ENCODE peak calls at places on chromosome 22, in eight cellular contexts. One of them, this sample, is unnamed.

GRCh38 chr22:35873426-35873825 is 155.2 kb downstream of the RBFOX2 start:
- DNase-seq in heart left ventricle: no peak
- DNase-seq in foreskin fibroblast: no peak
- DNase-seq in endothelial cell of umbilical vein: no peak
- DNase-seq in transverse colon: no peak
- DNase-seq in epithelial cell of esophagus: no peak
- DNase-seq in astrocyte of the cerebellum: no peak
- DNase-seq in esophagus squamous epithelium: no peak
- DNase-seq in this sample: no peak

GRCh38 chr22:27309713-27310112 is 491.8 kb downstream of the MN1 start:
- DNase-seq in endothelial cell of umbilical vein: no peak
- DNase-seq in heart left ventricle: no peak
- DNase-seq in foreskin fibroblast: no peak
- DNase-seq in astrocyte of the cerebellum: no peak
- DNase-seq in epithelial cell of esophagus: no peak
- DNase-seq in transverse colon: no peak
- DNase-seq in esophagus squamous epithelium: no peak
- DNase-seq in this sample: no peak

GRCh38 chr22:37193629-37194191 is 5.7 kb upstream of the C1QTNF6 start:
- DNase-seq in heart left ventricle: peak; percentile 24
- DNase-seq in endothelial cell of umbilical vein: peak; percentile 24
- DNase-seq in epithelial cell of esophagus: no peak
- DNase-seq in transverse colon: peak; percentile 39
- DNase-seq in esophagus squamous epithelium: no peak
- DNase-seq in astrocyte of the cerebellum: no peak
- DNase-seq in foreskin fibroblast: peak; percentile 50
- DNase-seq in this sample: no peak

GRCh38 chr22:40345801-40346177 is 511 bp upstream of the ADSL start:
- DNase-seq in foreskin fibroblast: peak; percentile 69
- DNase-seq in endothelial cell of umbilical vein: no peak
- DNase-seq in transverse colon: peak; percentile 67
- DNase-seq in heart left ventricle: no peak
- DNase-seq in astrocyte of the cerebellum: no peak
- DNase-seq in esophagus squamous epithelium: no peak
- DNase-seq in epithelial cell of esophagus: peak; percentile 54
- DNase-seq in this sample: no peak

GRCh38 chr22:44045171-44045570 is 21.1 kb downstream of the PARVB start:
- DNase-seq in heart left ventricle: no peak
- DNase-seq in astrocyte of the cerebellum: no peak
- DNase-seq in esophagus squamous epithelium: no peak
- DNase-seq in foreskin fibroblast: peak; percentile 60
- DNase-seq in transverse colon: no peak
- DNase-seq in epithelial cell of esophagus: no peak
- DNase-seq in endothelial cell of umbilical vein: no peak
- DNase-seq in this sample: no peak

GRCh38 chr22:31603081-31603525 is 58.9 kb downstream of the PISD start:
- DNase-seq in heart left ventricle: no peak
- DNase-seq in epithelial cell of esophagus: no peak
- DNase-seq in esophagus squamous epithelium: no peak
- DNase-seq in foreskin fibroblast: no peak
- DNase-seq in transverse colon: no peak
- DNase-seq in astrocyte of the cerebellum: no peak
- DNase-seq in endothelial cell of umbilical vein: no peak
- DNase-seq in this sample: no peak

GRCh38 chr22:48849963-48850657 is 977.6 kb downstream of the BRD1 start:
- DNase-seq in epithelial cell of esophagus: no peak
- DNase-seq in esophagus squamous epithelium: no peak
- DNase-seq in astrocyte of the cerebellum: no peak
- DNase-seq in transverse colon: no peak
- DNase-seq in heart left ventricle: no peak
- DNase-seq in foreskin fibroblast: no peak
- DNase-seq in endothelial cell of umbilical vein: no peak
- DNase-seq in this sample: no peak

GRCh38 chr22:24089951-24090350 is 78.8 kb downstream of the CABIN1 start:
- DNase-seq in epithelial cell of esophagus: no peak
- DNase-seq in foreskin fibroblast: no peak
- DNase-seq in endothelial cell of umbilical vein: no peak
- DNase-seq in transverse colon: no peak
- DNase-seq in astrocyte of the cerebellum: no peak
- DNase-seq in heart left ventricle: no peak
- DNase-seq in esophagus squamous epithelium: no peak
- DNase-seq in this sample: no peak

GRCh38 chr22:31800065-31800464 is 46.2 kb downstream of the DEPDC5 start:
- DNase-seq in heart left ventricle: no peak
- DNase-seq in astrocyte of the cerebellum: no peak
- DNase-seq in foreskin fibroblast: peak; percentile 67
- DNase-seq in esophagus squamous epithelium: no peak
- DNase-seq in epithelial cell of esophagus: peak; percentile 96
- DNase-seq in transverse colon: no peak
- DNase-seq in endothelial cell of umbilical vein: no peak
- DNase-seq in this sample: peak; percentile 7

GRCh38 chr22:44345872-44346271 is 33.1 kb upstream of the SHISAL1 start:
- DNase-seq in heart left ventricle: no peak
- DNase-seq in foreskin fibroblast: no peak
- DNase-seq in transverse colon: no peak
- DNase-seq in endothelial cell of umbilical vein: no peak
- DNase-seq in epithelial cell of esophagus: no peak
- DNase-seq in esophagus squamous epithelium: no peak
- DNase-seq in astrocyte of the cerebellum: no peak
- DNase-seq in this sample: no peak

GRCh38 chr22:25942989-25943411 is 201.0 kb downstream of the MYO18B start:
- DNase-seq in astrocyte of the cerebellum: no peak
- DNase-seq in transverse colon: no peak
- DNase-seq in foreskin fibroblast: no peak
- DNase-seq in endothelial cell of umbilical vein: no peak
- DNase-seq in esophagus squamous epithelium: no peak
- DNase-seq in epithelial cell of esophagus: no peak
- DNase-seq in heart left ventricle: peak; percentile 84
- DNase-seq in this sample: no peak

GRCh38 chr22:39594411-39594810 is 23.9 kb downstream of the CACNA1I start:
- DNase-seq in foreskin fibroblast: no peak
- DNase-seq in heart left ventricle: no peak
- DNase-seq in esophagus squamous epithelium: no peak
- DNase-seq in epithelial cell of esophagus: no peak
- DNase-seq in endothelial cell of umbilical vein: no peak
- DNase-seq in transverse colon: no peak
- DNase-seq in astrocyte of the cerebellum: no peak
- DNase-seq in this sample: no peak

GRCh38 chr22:36816635-36817428 is at the start of gene PVALB:
- DNase-seq in transverse colon: no peak
- DNase-seq in esophagus squamous epithelium: no peak
- DNase-seq in epithelial cell of esophagus: peak; percentile 40
- DNase-seq in astrocyte of the cerebellum: no peak
- DNase-seq in foreskin fibroblast: peak; percentile 65
- DNase-seq in endothelial cell of umbilical vein: peak; percentile 34
- DNase-seq in heart left ventricle: peak; percentile 38
- DNase-seq in this sample: no peak

GRCh38 chr22:36155702-36156101 is 4.9 kb downstream of the APOL3 start:
- DNase-seq in heart left ventricle: peak; percentile 79
- DNase-seq in transverse colon: peak; percentile 44
- DNase-seq in foreskin fibroblast: peak; percentile 69
- DNase-seq in epithelial cell of esophagus: no peak
- DNase-seq in endothelial cell of umbilical vein: peak; percentile 62
- DNase-seq in esophagus squamous epithelium: no peak
- DNase-seq in astrocyte of the cerebellum: no peak
- DNase-seq in this sample: no peak

GRCh38 chr22:41574847-41575381 is 14.1 kb downstream of the CSDC2 start:
- DNase-seq in astrocyte of the cerebellum: no peak
- DNase-seq in esophagus squamous epithelium: no peak
- DNase-seq in epithelial cell of esophagus: no peak
- DNase-seq in foreskin fibroblast: peak; percentile 41
- DNase-seq in endothelial cell of umbilical vein: no peak
- DNase-seq in heart left ventricle: peak; percentile 93
- DNase-seq in transverse colon: peak; percentile 44
- DNase-seq in this sample: no peak

GRCh38 chr22:26579331-26579886 is 10.5 kb downstream of the TPST2 start:
- DNase-seq in heart left ventricle: peak; percentile 38
- DNase-seq in esophagus squamous epithelium: no peak
- DNase-seq in transverse colon: peak; percentile 62
- DNase-seq in epithelial cell of esophagus: no peak
- DNase-seq in endothelial cell of umbilical vein: no peak
- DNase-seq in foreskin fibroblast: no peak
- DNase-seq in astrocyte of the cerebellum: no peak
- DNase-seq in this sample: no peak

GRCh38 chr22:48342016-48342415 is 1485.7 kb downstream of the BRD1 start:
- DNase-seq in transverse colon: no peak
- DNase-seq in astrocyte of the cerebellum: no peak
- DNase-seq in heart left ventricle: no peak
- DNase-seq in epithelial cell of esophagus: no peak
- DNase-seq in foreskin fibroblast: no peak
- DNase-seq in endothelial cell of umbilical vein: no peak
- DNase-seq in esophagus squamous epithelium: no peak
- DNase-seq in this sample: no peak

GRCh38 chr22:21698430-21699329 is 32.9 kb downstream of the PPIL2 start:
- DNase-seq in astrocyte of the cerebellum: no peak
- DNase-seq in endothelial cell of umbilical vein: no peak
- DNase-seq in foreskin fibroblast: peak; percentile 69
- DNase-seq in esophagus squamous epithelium: no peak
- DNase-seq in heart left ventricle: peak; percentile 81
- DNase-seq in epithelial cell of esophagus: no peak
- DNase-seq in transverse colon: no peak
- DNase-seq in this sample: no peak

GRCh38 chr22:28999510-29000224 is 62.0 kb downstream of the C22orf31 start:
- DNase-seq in astrocyte of the cerebellum: no peak
- DNase-seq in heart left ventricle: no peak
- DNase-seq in epithelial cell of esophagus: no peak
- DNase-seq in esophagus squamous epithelium: no peak
- DNase-seq in transverse colon: no peak
- DNase-seq in foreskin fibroblast: no peak
- DNase-seq in endothelial cell of umbilical vein: no peak
- DNase-seq in this sample: no peak

GRCh38 chr22:42912049-42912448 is 55.0 kb upstream of the ARFGAP3 start:
- DNase-seq in endothelial cell of umbilical vein: peak; percentile 27
- DNase-seq in foreskin fibroblast: no peak
- DNase-seq in transverse colon: no peak
- DNase-seq in astrocyte of the cerebellum: no peak
- DNase-seq in heart left ventricle: no peak
- DNase-seq in epithelial cell of esophagus: no peak
- DNase-seq in esophagus squamous epithelium: no peak
- DNase-seq in this sample: no peak
- TF ChIP-seq CTCF in endothelial cell of umbilical vein: no peak
- TF ChIP-seq CTCF in foreskin fibroblast: no peak
- TF ChIP-seq CTCF in transverse colon: no peak
- TF ChIP-seq CTCF in astrocyte of the cerebellum: no peak
- TF ChIP-seq CTCF in heart left ventricle: no peak
- TF ChIP-seq CTCF in epithelial cell of esophagus: no peak
- TF ChIP-seq CTCF in esophagus squamous epithelium: no peak
- TF ChIP-seq CTCF in this sample: no peak

GRCh38 chr22:46280999-46281623 is 13.3 kb downstream of the TTC38 start:
- DNase-seq in esophagus squamous epithelium: no peak
- DNase-seq in epithelial cell of esophagus: no peak
- DNase-seq in heart left ventricle: peak; percentile 72
- DNase-seq in endothelial cell of umbilical vein: no peak
- DNase-seq in transverse colon: peak; percentile 42
- DNase-seq in foreskin fibroblast: no peak
- DNase-seq in astrocyte of the cerebellum: no peak
- DNase-seq in this sample: no peak

GRCh38 chr22:46286006-46286405 is 10.7 kb upstream of the GTSE1 start:
- DNase-seq in esophagus squamous epithelium: no peak
- DNase-seq in endothelial cell of umbilical vein: no peak
- DNase-seq in epithelial cell of esophagus: no peak
- DNase-seq in transverse colon: no peak
- DNase-seq in heart left ventricle: no peak
- DNase-seq in foreskin fibroblast: no peak
- DNase-seq in astrocyte of the cerebellum: no peak
- DNase-seq in this sample: no peak

GRCh38 chr22:46278656-46279645 is 11.1 kb downstream of the TTC38 start:
- DNase-seq in astrocyte of the cerebellum: no peak
- DNase-seq in heart left ventricle: no peak
- DNase-seq in esophagus squamous epithelium: no peak
- DNase-seq in epithelial cell of esophagus: no peak
- DNase-seq in foreskin fibroblast: no peak
- DNase-seq in endothelial cell of umbilical vein: no peak
- DNase-seq in transverse colon: no peak
- DNase-seq in this sample: no peak

GRCh38 chr22:46280063-46280817 is 12.4 kb downstream of the TTC38 start:
- DNase-seq in heart left ventricle: peak; percentile 62
- DNase-seq in epithelial cell of esophagus: no peak
- DNase-seq in astrocyte of the cerebellum: no peak
- DNase-seq in foreskin fibroblast: no peak
- DNase-seq in transverse colon: no peak
- DNase-seq in esophagus squamous epithelium: no peak
- DNase-seq in endothelial cell of umbilical vein: no peak
- DNase-seq in this sample: no peak

DNA sequence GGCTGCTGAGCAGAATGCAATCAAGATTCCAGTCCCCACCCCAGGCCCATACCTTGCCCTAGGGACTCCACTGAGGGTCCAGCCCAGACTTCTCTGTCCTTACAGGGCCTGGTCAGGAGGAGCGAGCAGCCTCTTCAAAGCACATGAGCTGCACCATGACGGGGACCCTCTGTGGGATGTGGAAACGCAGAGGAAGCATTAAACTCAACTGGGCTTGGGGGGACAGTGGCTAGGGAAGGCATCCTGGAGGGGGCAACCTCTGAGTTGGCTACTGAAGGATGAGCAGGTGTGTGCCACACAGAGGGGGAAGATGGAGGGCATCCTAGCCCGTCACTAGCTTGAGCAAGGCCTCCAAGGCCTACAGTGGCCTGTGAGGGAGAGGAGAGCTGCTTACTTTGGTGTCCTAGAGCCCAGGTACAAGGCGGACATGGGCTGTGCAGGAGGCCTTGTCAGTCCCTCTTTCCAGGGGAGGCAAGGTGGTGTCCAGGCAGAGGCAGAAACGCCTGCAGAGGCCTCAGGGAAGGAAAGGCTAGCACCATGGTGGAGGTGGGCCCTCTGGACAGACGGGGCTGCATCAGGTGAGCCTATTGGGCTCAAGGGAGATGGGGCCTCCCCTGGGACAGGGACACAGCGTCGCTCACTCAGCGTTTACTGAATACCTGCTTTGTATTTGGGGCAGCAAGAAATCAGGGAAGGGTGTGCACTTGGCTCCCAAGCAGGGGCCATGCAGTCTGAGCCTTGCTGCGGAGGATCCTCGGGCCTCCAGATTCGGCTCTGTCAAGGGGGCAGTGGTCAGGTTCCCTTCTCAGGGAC is 14.3 kb downstream of the TTC38 start:
- DNase-seq in transverse colon: no peak
- DNase-seq in endothelial cell of umbilical vein: no peak
- DNase-seq in astrocyte of the cerebellum: no peak
- DNase-seq in heart left ventricle: no peak
- DNase-seq in epithelial cell of esophagus: no peak
- DNase-seq in foreskin fibroblast: no peak
- DNase-seq in esophagus squamous epithelium: no peak
- DNase-seq in this sample: no peak
- H3K4me3 ChIP-seq in transverse colon: no peak overlapping the region
- H3K4me3 ChIP-seq in endothelial cell of umbilical vein: no peak overlapping the region
- H3K4me3 ChIP-seq in astrocyte of the cerebellum: no peak overlapping the region
- H3K4me3 ChIP-seq in heart left ventricle: no peak overlapping the region
- H3K4me3 ChIP-seq in epithelial cell of esophagus: no peak overlapping the region
- H3K4me3 ChIP-seq in foreskin fibroblast: no peak overlapping the region
- H3K4me3 ChIP-seq in esophagus squamous epithelium: no peak overlapping the region
- H3K4me3 ChIP-seq in this sample: no peak overlapping the region

GRCh38 chr22:33013051-33013450 is 45.1 kb downstream of the SYN3 start:
- DNase-seq in endothelial cell of umbilical vein: no peak
- DNase-seq in foreskin fibroblast: no peak
- DNase-seq in epithelial cell of esophagus: no peak
- DNase-seq in astrocyte of the cerebellum: no peak
- DNase-seq in transverse colon: no peak
- DNase-seq in esophagus squamous epithelium: no peak
- DNase-seq in heart left ventricle: no peak
- DNase-seq in this sample: no peak
- TF ChIP-seq CTCF in endothelial cell of umbilical vein: no peak
- TF ChIP-seq CTCF in foreskin fibroblast: no peak
- TF ChIP-seq CTCF in epithelial cell of esophagus: peak; percentile 6
- TF ChIP-seq CTCF in astrocyte of the cerebellum: no peak
- TF ChIP-seq CTCF in transverse colon: no peak
- TF ChIP-seq CTCF in esophagus squamous epithelium: no peak
- TF ChIP-seq CTCF in heart left ventricle: no peak
- TF ChIP-seq CTCF in this sample: peak; percentile 21

GRCh38 chr22:19766506-19767426 is 6.2 kb downstream of the TBX1 start:
- DNase-seq in epithelial cell of esophagus: peak; percentile 42
- DNase-seq in endothelial cell of umbilical vein: no peak
- DNase-seq in transverse colon: peak; percentile 60
- DNase-seq in foreskin fibroblast: peak; percentile 44
- DNase-seq in esophagus squamous epithelium: no peak
- DNase-seq in heart left ventricle: peak; percentile 70
- DNase-seq in astrocyte of the cerebellum: no peak
- DNase-seq in this sample: no peak
- H3K4me3 ChIP-seq in epithelial cell of esophagus: no peak overlapping the region
- H3K4me3 ChIP-seq in endothelial cell of umbilical vein: no peak overlapping the region
- H3K4me3 ChIP-seq in transverse colon: peak overlapping the region; percentile 8
- H3K4me3 ChIP-seq in foreskin fibroblast: peak overlapping the region; percentile 15
- H3K4me3 ChIP-seq in esophagus squamous epithelium: peak overlapping the region; percentile 41
- H3K4me3 ChIP-seq in heart left ventricle: peak overlapping the region; percentile 50
- H3K4me3 ChIP-seq in astrocyte of the cerebellum: no peak overlapping the region
- H3K4me3 ChIP-seq in this sample: no peak overlapping the region

This sample was measured in retinal pigment epithelial cell.